ENCODE peak calls at places on chromosomes 7 and 10, in five cellular contexts. K, F, Z, D and R are unnamed samples.

GRCh38 chr7:82284936-82285519 is 158.5 kb downstream of the CACNA2D1 start:
- DNase-seq in F (no peak), Z (no peak), D (no peak), K (peak), R (no peak)

GRCh38 chr10:102629661-102630614 is 14.3 kb upstream of the TRIM8 start:
- DNase-seq in D (peak), K (peak), F (peak), Z (no peak), R (peak)

GRCh38 chr7:51430480-51431086 is 114.0 kb upstream of the COBL start:
- DNase-seq in F (peak), Z (peak), D (peak), K (peak), R (peak)

GRCh38 chr7:75660566-75661215 is 78.0 kb downstream of the HIP1 start:
- DNase-seq in F (no peak), D (no peak), Z (no peak), K (no peak), R (no peak)

GRCh38 chr7:74627699-74628411 is 29.7 kb upstream of the GTF2I start:
- DNase-seq in F (peak), D (no peak), Z (no peak), K (no peak), R (peak)

GRCh38 chr10:88172159-88172558 is 308.7 kb downstream of the PTEN start:
- DNase-seq in Z (no peak), K (no peak), F (no peak), D (no peak), R (no peak)

GRCh38 chr7:100132697-100133137 is 6.0 kb downstream of the MBLAC1 start:
- DNase-seq in K (peak), F (no peak), Z (peak), D (peak), R (no peak)

GRCh38 chr7:134632937-134633540 is 13.6 kb upstream of the BPGM start:
- DNase-seq in D (peak), Z (peak), F (no peak), K (peak), R (no peak)

GRCh38 chr7:47941136-47941844 is 7.0 kb downstream of the PKD1L1 start:
- DNase-seq in Z (no peak), K (no peak), D (peak), F (peak), R (peak)

GRCh38 chr10:76459016-76459415 is 1027.6 kb downstream of the LRMDA start:
- DNase-seq in Z (no peak), K (no peak), F (no peak), D (no peak), R (no peak)

GRCh38 chr7:45259966-45260646 is 102.5 kb downstream of the RAMP3 start:
- DNase-seq in D (no peak), K (peak), Z (peak), F (no peak), R (no peak)

GRCh38 chr7:25579688-25580075 is 351.4 kb upstream of the NPVF start:
- DNase-seq in Z (no peak), D (no peak), F (no peak), K (no peak), R (no peak)

GRCh38 chr7:101817031-101817929 is at the start of gene CUX1:
- DNase-seq in K (peak), Z (no peak), D (no peak), F (no peak), R (no peak)

GRCh38 chr10:97849491-97850402 is at the start of gene GOLGA7B:
- DNase-seq in Z (peak), K (peak), D (no peak), F (no peak), R (no peak)

GRCh38 chr10:62815373-62816111 is 624 bp downstream of the EGR2 start:
- DNase-seq in K (peak), F (no peak), D (no peak), Z (no peak), R (no peak)

GRCh38 chr10:70265032-70265689 is 18.6 kb downstream of the NPFFR1 start:
- DNase-seq in K (no peak), Z (no peak), F (no peak), D (peak), R (no peak)

GRCh38 chr10:49508249-49508648 is 30.7 kb downstream of the ERCC6 start:
- DNase-seq in F (no peak), D (no peak), Z (no peak), K (no peak), R (no peak)

GRCh38 chr10:78320416-78320815 is 286.8 kb downstream of the RPS24 start:
- DNase-seq in F (no peak), K (no peak), D (no peak), Z (no peak), R (no peak)